ENCODE peak calls at places on chromosomes 7 and 10, in ten cellular contexts. W, R, I, F, G, M, C, U, P and S are unnamed samples.

GRCh38 chr10:119543814-119544642 is 1.5 kb upstream of the RGS10 start:
- DNase-seq in G (no peak), C (no peak), W (no peak), P (no peak), I (peak), R (no peak), U (no peak), F (no peak), M (no peak), S (no peak)

GRCh38 chr10:4241724-4242345 is 456.8 kb upstream of the KLF6 start:
- DNase-seq in G (no peak), W (no peak), R (no peak), C (no peak), M (peak), F (peak), U (no peak), P (no peak), I (peak), S (peak)

GRCh38 chr10:118305730-118306129 is 36.4 kb downstream of the FAM204A start:
- DNase-seq in I (no peak), G (no peak), U (no peak), M (no peak), R (no peak), F (no peak), W (no peak), C (no peak), P (no peak), S (no peak)

GRCh38 chr7:4057289-4057616 is 624.8 kb upstream of the FOXK1 start:
- DNase-seq in R (no peak), I (no peak), F (no peak), W (no peak), P (no peak), C (no peak), U (no peak), G (no peak), M (no peak), S (no peak)

GRCh38 chr10:132384618-132385510 is 12.1 kb upstream of the PWWP2B start:
- DNase-seq in M (peak), W (no peak), F (no peak), U (no peak), I (no peak), P (no peak), R (no peak), C (no peak), G (no peak), S (no peak)

GRCh38 chr10:52491246-52492000 is 177.3 kb downstream of the DKK1 start:
- DNase-seq in W (no peak), R (no peak), I (peak), M (no peak), P (no peak), C (no peak), F (peak), U (no peak), G (no peak), S (no peak)

GRCh38 chr10:86067436-86068050 is 299.1 kb downstream of the GRID1 start:
- DNase-seq in M (no peak), I (no peak), F (no peak), C (no peak), P (no peak), R (no peak), W (no peak), G (no peak), U (peak), S (no peak)

GRCh38 chr10:129744134-129744895 is 219.8 kb downstream of the EBF3 start:
- DNase-seq in F (no peak), P (no peak), U (peak), G (no peak), R (no peak), W (no peak), C (no peak), I (no peak), M (no peak), S (peak)

GRCh38 chr7:100393233-100393905 is 20.1 kb downstream of the PILRA start:
- DNase-seq in P (no peak), W (no peak), R (no peak), M (no peak), I (no peak), G (no peak), U (no peak), C (no peak), F (no peak), S (no peak)

GRCh38 chr7:47266131-47266706 is 315.7 kb downstream of the TNS3 start:
- DNase-seq in M (peak), I (peak), F (peak), G (peak), R (peak), P (peak), U (peak), W (peak), C (peak), S (peak)

GRCh38 chr10:42367532-42368230 is 270.7 kb downstream of the ZNF33B start:
- DNase-seq in I (peak), U (no peak), P (no peak), M (peak), G (peak), F (peak), R (peak), W (peak), C (peak), S (peak)

GRCh38 chr7:82805527-82805960 is 357.1 kb downstream of the PCLO start:
- DNase-seq in W (no peak), P (no peak), I (peak), C (no peak), R (no peak), U (no peak), G (no peak), M (no peak), F (peak), S (no peak)

GRCh38 chr7:17130281-17131059 is 168.0 kb upstream of the AHR start:
- DNase-seq in C (no peak), U (no peak), G (no peak), R (no peak), F (peak), W (no peak), P (no peak), I (peak), M (peak), S (no peak)

GRCh38 chr10:121624778-121625330 is 26.6 kb upstream of the FGFR2 start:
- DNase-seq in P (no peak), M (no peak), I (no peak), G (no peak), R (no peak), W (no peak), C (no peak), U (no peak), F (no peak), S (no peak)

GRCh38 chr10:5449823-5450222 is 37.5 kb downstream of the NET1 start:
- DNase-seq in F (peak), M (no peak), G (no peak), R (no peak), P (no peak), U (no peak), I (peak), W (no peak), C (no peak), S (no peak)

GRCh38 chr10:77104459-77104980 is 533.1 kb downstream of the KCNMA1 start:
- DNase-seq in I (peak), M (peak), F (peak), W (no peak), R (no peak), G (no peak), P (no peak), C (no peak), U (no peak), S (no peak)